ENCODE peak calls at places on chromosomes 13 and 19, in seven cellular contexts. E is colonic mucosa, Y is brain microvascular endothelial cell, I is tibial artery, M is cardiac fibroblast, T is AG04449, B is heart right ventricle. D is an unnamed sample.

GRCh38 chr19:4851551-4852290 is 15.7 kb downstream of the PLIN3 start:
- DNase-seq in E (peak), Y (peak), I (peak), M (peak), T (no peak), B (peak), D (peak)

GRCh38 chr13:63198076-63198475 is 1782.4 kb upstream of the PCDH20 start:
- DNase-seq in E (no peak), Y (no peak), I (no peak), M (peak), T (no peak), B (no peak), D (no peak)

GRCh38 chr13:19618925-19619324 is 14.5 kb upstream of the MPHOSPH8 start:
- DNase-seq in E (peak), Y (peak), I (no peak), M (peak), T (no peak), B (no peak), D (peak)

GRCh38 chr13:89899302-89900103 is 1448.0 kb upstream of the MIR17HG start:
- DNase-seq in E (no peak), Y (no peak), I (no peak), M (no peak), T (no peak), B (no peak), D (no peak)

GRCh38 chr19:15443838-15444237 is 5.9 kb downstream of the WIZ start:
- DNase-seq in E (no peak), Y (no peak), I (peak), M (no peak), T (no peak), B (peak), D (no peak)

GRCh38 chr13:47215741-47216140 is 318.9 kb upstream of the HTR2A start:
- DNase-seq in E (no peak), Y (peak), I (no peak), M (peak), T (peak), B (no peak), D (no peak)

GRCh38 chr19:19568802-19569756 is 31.0 kb downstream of the CILP2 start:
- DNase-seq in E (no peak), Y (peak), I (no peak), M (peak), T (no peak), B (no peak), D (no peak)

GRCh38 chr13:113090806-113091205 is 14.8 kb upstream of the F7 start:
- DNase-seq in E (no peak), Y (no peak), I (no peak), M (no peak), T (no peak), B (no peak), D (no peak)

GRCh38 chr13:35996360-35996759 is 134.8 kb downstream of the DCLK1 start:
- DNase-seq in E (no peak), Y (no peak), I (no peak), M (no peak), T (no peak), B (no peak), D (no peak)

GRCh38 chr13:101919541-101920306 is 467.2 kb downstream of the ITGBL1 start:
- DNase-seq in E (no peak), Y (peak), I (no peak), M (peak), T (no peak), B (peak), D (no peak)

GRCh38 chr13:79767126-79767525 is 286.2 kb downstream of the NDFIP2 start:
- DNase-seq in E (no peak), Y (no peak), I (no peak), M (peak), T (no peak), B (no peak), D (no peak)

GRCh38 chr13:24502567-24503375 is 9.8 kb downstream of the PARP4 start:
- DNase-seq in E (peak), Y (peak), I (no peak), M (peak), T (no peak), B (no peak), D (no peak)

GRCh38 chr19:18046066-18046718 is 38.2 kb downstream of the ARRDC2 start:
- DNase-seq in E (no peak), Y (peak), I (no peak), M (peak), T (no peak), B (no peak), D (no peak)

GRCh38 chr19:41548954-41549688 is 26.8 kb upstream of the CEACAM21 start:
- DNase-seq in E (no peak), Y (no peak), I (no peak), M (peak), T (no peak), B (peak), D (peak)

GRCh38 chr19:13120817-13121216 is 2.8 kb downstream of the NACC1 start:
- DNase-seq in E (no peak), Y (peak), I (no peak), M (peak), T (no peak), B (no peak), D (no peak)

GRCh38 chr19:33302974-33303790 is 848 bp upstream of the CEBPA start:
- DNase-seq in E (no peak), Y (peak), I (no peak), M (peak), T (no peak), B (no peak), D (no peak)

GRCh38 chr13:101569807-101570206 is 117.3 kb downstream of the ITGBL1 start:
- DNase-seq in E (no peak), Y (no peak), I (no peak), M (no peak), T (no peak), B (no peak), D (no peak)

GRCh38 chr13:107266657-107267056 is 698.7 kb upstream of the ARGLU1 start:
- DNase-seq in E (no peak), Y (no peak), I (no peak), M (peak), T (no peak), B (no peak), D (no peak)

GRCh38 chr13:108902557-108903155 is 273.2 kb downstream of the MYO16 start:
- DNase-seq in E (no peak), Y (no peak), I (no peak), M (no peak), T (no peak), B (no peak), D (no peak)

GRCh38 chr19:19643158-19644053 is at the start of gene GMIP:
- DNase-seq in E (peak), Y (no peak), I (peak), M (peak), T (no peak), B (peak), D (peak)

GRCh38 chr19:53507523-53508442 is 30.2 kb upstream of the ZNF331 start:
- DNase-seq in E (no peak), Y (no peak), I (no peak), M (no peak), T (no peak), B (no peak), D (no peak)

GRCh38 chr19:53102186-53102585 is 1.0 kb downstream of the ZNF160 start:
- DNase-seq in E (no peak), Y (no peak), I (no peak), M (no peak), T (no peak), B (no peak), D (no peak)

GRCh38 chr13:20441879-20442278 is 83.8 kb downstream of the CRYL1 start:
- DNase-seq in E (no peak), Y (no peak), I (no peak), M (peak), T (no peak), B (no peak), D (no peak)

GRCh38 chr19:34416021-34416545 is 11.9 kb downstream of the PDCD2L start:
- DNase-seq in E (no peak), Y (no peak), I (peak), M (no peak), T (no peak), B (no peak), D (no peak)

GRCh38 chr13:69857188-69857821 is 250.3 kb upstream of the ATXN8OS start:
- DNase-seq in E (no peak), Y (no peak), I (no peak), M (peak), T (no peak), B (no peak), D (peak)

GRCh38 chr19:54959840-54960239 is 6.3 kb upstream of the NLRP2 start:
- DNase-seq in E (no peak), Y (no peak), I (no peak), M (no peak), T (no peak), B (no peak), D (no peak)

GRCh38 chr13:28251462-28251861 is 113.1 kb downstream of the PAN3 start:
- DNase-seq in E (no peak), Y (no peak), I (no peak), M (no peak), T (no peak), B (no peak), D (no peak)

GRCh38 chr19:58558066-58558622 is at the start of gene UBE2M:
- DNase-seq in E (peak), Y (no peak), I (peak), M (no peak), T (no peak), B (peak), D (no peak)

GRCh38 chr19:41606215-41606837 is 20.5 kb downstream of the CEACAM4 start:
- DNase-seq in E (no peak), Y (no peak), I (no peak), M (no peak), T (no peak), B (no peak), D (no peak)

GRCh38 chr19:32809754-32810153 is 59.8 kb downstream of the SLC7A9 start:
- DNase-seq in E (no peak), Y (no peak), I (no peak), M (no peak), T (no peak), B (no peak), D (no peak)

GRCh38 chr19:32405431-32406160 is at the start of gene DPY19L3:
- DNase-seq in E (peak), Y (peak), I (peak), M (peak), T (peak), B (peak), D (peak)

GRCh38 chr13:109999659-110000533 is 213.5 kb upstream of the IRS2 start:
- DNase-seq in E (no peak), Y (no peak), I (no peak), M (no peak), T (no peak), B (no peak), D (no peak)

GRCh38 chr19:38977445-38978314 is 2.1 kb upstream of the FBXO17 start:
- DNase-seq in E (no peak), Y (no peak), I (no peak), M (peak), T (no peak), B (no peak), D (no peak)

GRCh38 chr13:38872693-38873092 is 117.9 kb downstream of the STOML3 start:
- DNase-seq in E (no peak), Y (no peak), I (no peak), M (peak), T (no peak), B (peak), D (peak)

GRCh38 chr13:92954746-92955145 is 271.9 kb upstream of the GPC6 start:
- DNase-seq in E (no peak), Y (no peak), I (no peak), M (no peak), T (no peak), B (no peak), D (no peak)

GRCh38 chr19:6044056-6044805 is 66.1 kb downstream of the RFX2 start:
- DNase-seq in E (no peak), Y (no peak), I (peak), M (no peak), T (no peak), B (no peak), D (no peak)

GRCh38 chr19:6039541-6040225 is 61.7 kb upstream of the RANBP3 start:
- DNase-seq in E (no peak), Y (no peak), I (peak), M (no peak), T (no peak), B (no peak), D (no peak)

GRCh38 chr19:6042776-6043726 is 65.1 kb upstream of the RANBP3 start:
- DNase-seq in E (no peak), Y (no peak), I (no peak), M (no peak), T (no peak), B (no peak), D (no peak)

GRCh38 chr19:6041071-6041470 is 63.1 kb upstream of the RANBP3 start:
- DNase-seq in E (no peak), Y (no peak), I (peak), M (no peak), T (no peak), B (no peak), D (no peak)

GRCh38 chr19:6041991-6042421 is 64.1 kb upstream of the RANBP3 start:
- DNase-seq in E (no peak), Y (no peak), I (peak), M (no peak), T (no peak), B (no peak), D (no peak)
- H3K4me3 ChIP-seq in E (no peak), Y (no peak), I (no peak), M (no peak), T (no peak), B (no peak), D (no peak)

DNA sequence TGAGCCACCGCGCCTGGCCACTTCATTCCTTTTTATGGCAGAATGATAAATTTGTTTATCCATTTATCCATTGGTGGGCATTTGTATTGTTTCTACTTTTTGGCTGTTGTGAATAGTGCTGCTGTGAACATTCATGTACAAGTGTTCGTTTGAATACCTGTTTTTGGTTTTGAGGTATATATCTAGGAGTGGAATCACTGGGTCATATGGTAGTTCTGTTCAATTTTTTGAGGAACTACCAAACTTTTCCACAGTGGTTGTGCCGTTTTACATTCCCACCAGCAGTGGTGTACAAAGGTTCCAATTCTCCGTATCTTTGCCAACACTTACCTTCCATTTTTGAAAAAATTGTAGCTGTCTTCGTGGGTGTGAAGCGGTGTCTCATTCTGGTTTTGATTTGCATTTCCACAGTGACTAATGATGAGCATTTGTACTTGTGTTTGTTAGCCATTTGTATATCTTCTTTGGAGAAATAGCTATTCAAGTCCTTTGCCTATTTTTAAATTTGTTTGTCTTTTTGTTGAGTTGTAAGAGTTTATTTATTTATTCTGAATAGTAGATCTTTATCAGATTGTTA is 55.7 kb downstream of the TM9SF2 start:
- DNase-seq in E (no peak), Y (no peak), I (no peak), M (no peak), T (no peak), B (no peak), D (no peak)
- H3K4me3 ChIP-seq in E (no peak), Y (no peak), I (no peak), M (no peak), T (no peak), B (no peak), D (no peak)

GRCh38 chr19:48398329-48399235 is 5.1 kb downstream of the GRIN2D start:
- DNase-seq in E (peak), Y (peak), I (peak), M (peak), T (no peak), B (peak), D (peak)
- H3K4me3 ChIP-seq in E (peak), Y (peak), I (peak), M (peak), T (peak), B (peak), D (peak)

DNA sequence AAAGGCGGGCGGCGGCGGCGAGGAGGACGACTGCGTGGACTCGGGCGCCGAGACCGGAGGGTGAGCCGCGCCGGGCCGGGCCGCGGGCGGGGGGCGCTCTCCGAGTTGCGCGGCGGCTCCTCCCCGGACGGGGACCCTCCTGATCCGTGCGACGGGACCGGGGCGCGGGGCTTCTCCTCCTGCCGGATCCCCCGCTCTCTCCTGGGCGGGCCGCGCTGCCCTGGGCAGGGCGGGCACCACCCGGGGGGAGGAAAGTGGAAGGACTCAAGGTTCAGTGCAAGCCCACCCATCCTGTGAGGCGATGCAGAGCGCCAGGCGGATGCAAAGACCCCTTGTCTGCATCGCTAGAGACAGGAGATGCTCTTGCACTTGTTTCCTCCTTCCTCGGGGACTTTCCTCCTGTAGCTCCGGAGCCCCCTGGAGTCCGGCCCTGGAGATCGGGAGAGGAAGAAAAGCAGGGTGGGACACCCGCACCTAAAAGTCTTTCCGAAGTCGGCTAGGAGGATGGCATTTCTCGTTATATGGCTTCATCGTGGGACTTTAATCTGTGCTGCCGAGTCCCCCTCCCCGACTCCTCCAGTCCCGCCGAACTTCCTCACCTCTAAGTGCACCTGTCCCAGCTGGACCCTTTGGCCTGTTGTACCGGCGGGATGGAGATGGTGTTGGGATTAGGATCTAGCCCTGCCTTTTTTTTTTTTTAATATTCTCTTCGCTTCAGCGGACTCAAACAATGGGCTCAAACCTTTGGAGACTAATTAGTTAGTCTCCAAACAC is 499 bp downstream of the FAM124A start:
- DNase-seq in E (no peak), Y (no peak), I (no peak), M (no peak), T (no peak), B (no peak), D (peak)
- H3K4me3 ChIP-seq in E (peak), Y (peak), I (peak), M (peak), T (peak), B (peak), D (peak)

GRCh38 chr19:50550594-50550966 is 17.7 kb downstream of the LRRC4B start:
- DNase-seq in E (no peak), Y (no peak), I (no peak), M (no peak), T (no peak), B (no peak), D (no peak)
- H3K4me3 ChIP-seq in E (no peak), Y (no peak), I (peak), M (no peak), T (no peak), B (no peak), D (no peak)

GRCh38 chr13:56909896-56910600 is 230.7 kb upstream of the PRR20A start:
- DNase-seq in E (no peak), Y (no peak), I (no peak), M (no peak), T (no peak), B (no peak), D (no peak)
- H3K4me3 ChIP-seq in E (no peak), Y (no peak), I (no peak), M (no peak), T (no peak), B (no peak), D (no peak)

GRCh38 chr13:49305824-49306425 is 58.2 kb downstream of the CDADC1 start:
- DNase-seq in E (no peak), Y (no peak), I (no peak), M (no peak), T (no peak), B (no peak), D (no peak)
- H3K4me3 ChIP-seq in E (no peak), Y (no peak), I (no peak), M (no peak), T (no peak), B (no peak), D (no peak)

DNA sequence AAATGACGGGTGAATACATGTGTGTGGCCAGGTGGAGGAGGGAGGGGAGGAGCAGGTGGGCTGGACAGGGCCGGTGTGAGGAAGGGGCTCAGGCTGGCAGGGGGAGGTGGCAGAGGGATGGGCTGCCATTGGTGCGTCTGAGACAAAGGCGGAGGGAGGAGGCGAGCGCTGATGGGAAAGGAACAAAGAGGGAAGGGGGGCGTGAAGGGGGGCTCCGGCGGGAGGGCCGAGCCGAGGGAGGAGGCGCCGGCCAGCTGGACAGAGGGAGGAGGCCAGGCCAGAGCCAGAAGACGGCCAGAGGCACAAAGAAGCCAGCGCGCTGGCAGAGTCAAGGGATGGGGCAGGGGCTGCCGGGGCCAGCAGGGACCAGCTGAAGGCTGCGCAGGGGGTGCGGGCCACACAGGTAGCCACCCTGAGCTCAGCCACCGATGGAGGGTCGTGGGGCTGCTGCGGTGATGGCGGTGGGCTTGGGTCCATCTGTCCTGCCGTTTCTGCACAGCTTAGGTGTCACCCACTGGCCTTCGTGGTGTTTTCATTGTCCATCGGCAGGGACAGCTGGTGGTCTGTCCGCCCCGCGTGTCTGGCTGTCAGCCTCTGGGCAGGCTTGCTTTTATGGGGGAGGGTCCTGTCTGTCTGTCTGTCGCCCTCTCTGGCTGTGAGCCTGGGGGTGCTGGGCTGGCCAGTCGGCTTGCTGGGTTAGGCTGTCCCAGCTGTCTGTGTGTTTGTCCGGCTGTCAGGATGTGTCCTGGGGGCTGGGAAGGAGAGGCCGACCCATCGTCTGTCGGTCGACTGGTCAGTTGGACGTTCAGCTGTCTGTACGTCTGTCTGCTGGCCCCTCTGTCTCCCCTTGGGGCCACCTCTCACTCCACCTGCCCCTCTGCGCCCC is 2.2 kb downstream of the APC2 start:
- DNase-seq in E (no peak), Y (no peak), I (no peak), M (no peak), T (no peak), B (no peak), D (no peak)
- H3K4me3 ChIP-seq in E (no peak), Y (no peak), I (no peak), M (no peak), T (no peak), B (no peak), D (no peak)

D was measured in Jurkat, Clone E6-1.